ENCODE peak calls at places on chromosomes 5 and 9, in five cellular contexts. R is activated CD8-positive, alpha-beta T cell treated with anti-CD3 and anti-CD28 coated beads for 36 hours; F is renal cortical epithelial cell; Z is Calu3; K is adipocyte. J is an unnamed sample.

GRCh38 chr5:65305913-65306312 is 175.8 kb downstream of the ADAMTS6 start:
- DNase-seq in F (no peak), R (no peak), K (peak), Z (no peak), J (no peak)

GRCh38 chr5:132156413-132156812 is 71.2 kb downstream of the P4HA2 start:
- DNase-seq in F (no peak), R (no peak), Z (no peak), K (no peak), J (no peak)

GRCh38 chr9:14670718-14671117 is 22.5 kb downstream of the ZDHHC21 start:
- DNase-seq in K (no peak), R (no peak), Z (no peak), F (no peak), J (no peak)

GRCh38 chr5:36655171-36655570 is 48.8 kb downstream of the SLC1A3 start:
- DNase-seq in K (no peak), R (no peak), Z (no peak), F (peak), J (no peak)

GRCh38 chr5:119515192-119515591 is 62.9 kb downstream of the HSD17B4 start:
- DNase-seq in F (peak), Z (no peak), R (no peak), K (peak), J (no peak)

GRCh38 chr5:180639743-180640300 is 9.6 kb downstream of the FLT4 start:
- DNase-seq in Z (no peak), F (no peak), R (no peak), K (no peak), J (no peak)

GRCh38 chr5:83956386-83956785 is 235.7 kb upstream of the HAPLN1 start:
- DNase-seq in R (no peak), F (no peak), Z (no peak), K (peak), J (no peak)

GRCh38 chr5:52840286-52841050 is 52.8 kb downstream of the ITGA1 start:
- DNase-seq in Z (no peak), F (peak), R (no peak), K (peak), J (no peak)

GRCh38 chr9:17824191-17824926 is 245.5 kb downstream of the SH3GL2 start:
- DNase-seq in Z (no peak), R (no peak), F (no peak), K (peak), J (no peak)

GRCh38 chr9:122213589-122214413 is 15.0 kb downstream of the LHX6 start:
- DNase-seq in K (no peak), R (peak), F (no peak), Z (peak), J (no peak)

GRCh38 chr9:129685220-129685932 is 19.9 kb downstream of the PRRX2 start:
- DNase-seq in Z (peak), F (peak), R (no peak), K (peak), J (peak)

GRCh38 chr5:178205010-178205748 is 846 bp downstream of the HNRNPAB start:
- DNase-seq in F (peak), Z (peak), R (peak), K (peak), J (no peak)

GRCh38 chr5:33146916-33147315 is 293.8 kb upstream of the TARS1 start:
- DNase-seq in Z (no peak), R (no peak), K (peak), F (peak), J (no peak)

GRCh38 chr9:3500044-3500443 is 25.8 kb downstream of the RFX3 start:
- DNase-seq in F (no peak), R (no peak), Z (no peak), K (no peak), J (no peak)

GRCh38 chr9:68817079-68817875 is 112.2 kb downstream of the PIP5K1B start:
- DNase-seq in Z (no peak), K (no peak), F (no peak), R (no peak), J (no peak)

GRCh38 chr5:75412111-75412990 is 75.3 kb downstream of the HMGCR start:
- DNase-seq in F (no peak), R (no peak), Z (no peak), K (peak), J (peak)

GRCh38 chr5:177131019-177131320 is 2.6 kb upstream of the NSD1 start:
- DNase-seq in F (no peak), R (no peak), K (no peak), Z (no peak), J (no peak)

GRCh38 chr9:134732392-134733110 is 90.9 kb downstream of the COL5A1 start:
- DNase-seq in F (no peak), K (no peak), R (no peak), Z (no peak), J (no peak)

GRCh38 chr9:127770905-127771569 is 7.4 kb downstream of the SH2D3C start:
- DNase-seq in F (peak), K (peak), Z (peak), R (peak), J (peak)

GRCh38 chr5:56176155-56176798 is 56.9 kb downstream of the ANKRD55 start:
- DNase-seq in K (peak), R (no peak), F (no peak), Z (no peak), J (no peak)

GRCh38 chr5:1930880-1931589 is 48.3 kb upstream of the IRX4 start:
- DNase-seq in R (no peak), F (no peak), K (no peak), Z (no peak), J (no peak)

GRCh38 chr9:137832191-137832700 is 45.3 kb upstream of the CACNA1B start:
- DNase-seq in Z (no peak), K (no peak), R (no peak), F (no peak), J (no peak)

GRCh38 chr5:157855404-157855994 is 3.4 kb downstream of the CLINT1 start:
- DNase-seq in K (peak), F (peak), R (peak), Z (peak), J (no peak)

GRCh38 chr5:77893225-77893860 is 117.2 kb upstream of the TBCA start:
- DNase-seq in Z (peak), R (no peak), K (peak), F (peak), J (peak)

GRCh38 chr5:176629853-176630680 is at the start of the genes EIF4E1B and SNCB:
- DNase-seq in R (peak), K (peak), Z (peak), F (no peak), J (no peak)

GRCh38 chr5:31412324-31412723 is 119.6 kb downstream of the DROSHA start:
- DNase-seq in R (no peak), Z (no peak), F (no peak), K (peak), J (no peak)

GRCh38 chr9:112050544-112051475 is 124.3 kb downstream of the SUSD1 start:
- DNase-seq in F (peak), Z (no peak), R (no peak), K (peak), J (peak)

GRCh38 chr5:95669985-95670384 is 12.8 kb downstream of the SPATA9 start:
- DNase-seq in R (no peak), K (no peak), F (no peak), Z (no peak), J (no peak)

GRCh38 chr5:113214026-113214425 is 220.8 kb downstream of the TSSK1B start:
- DNase-seq in Z (no peak), F (no peak), K (no peak), R (no peak), J (no peak)

GRCh38 chr5:79963261-79963977 is 27.6 kb downstream of the MTX3 start:
- DNase-seq in K (no peak), F (no peak), Z (no peak), R (no peak), J (no peak)

GRCh38 chr9:77556396-77556795 is 91.7 kb downstream of the GNA14 start:
- DNase-seq in K (no peak), R (no peak), Z (no peak), F (no peak), J (no peak)

GRCh38 chr9:77865385-77865784 is 166.2 kb downstream of the GNAQ start:
- DNase-seq in K (no peak), R (no peak), Z (peak), F (no peak), J (no peak)

GRCh38 chr9:95077053-95077765 is 240.3 kb downstream of the FANCC start:
- DNase-seq in R (no peak), K (no peak), F (no peak), Z (no peak), J (no peak)

GRCh38 chr9:131666779-131667178 is 73.1 kb downstream of the RAPGEF1 start:
- DNase-seq in R (peak), F (no peak), K (no peak), Z (no peak), J (no peak)

GRCh38 chr9:129863059-129863690 is 27.9 kb downstream of the USP20 start:
- DNase-seq in R (peak), F (no peak), Z (no peak), K (no peak), J (no peak)

GRCh38 chr5:180801596-180802324 is 846 bp downstream of the MGAT1 start:
- DNase-seq in F (no peak), R (no peak), K (no peak), Z (no peak), J (no peak)

GRCh38 chr5:173627860-173628392 is 11.5 kb upstream of the BOD1 start:
- DNase-seq in K (no peak), Z (no peak), F (no peak), R (no peak), J (no peak)

J was measured in epithelial cell of proximal tubule.